ENCODE peak calls at places on chromosomes 5 and 9, in nine cellular contexts. N is fibroblast of lung, P is GM23248, S is K562, O is keratinocyte, U is H1, C is HepG2, H is PC-9, T is mammary epithelial cell. W is an unnamed sample. For H3K9me3, the result is how much of the 10 kb centered on the place peaks cover.

GRCh38 chr5:8726383-8727036 is 819.4 kb downstream of the SEMA5A start:
- DNase-seq in T (no peak), U (no peak), C (no peak), H (no peak), P (no peak), S (no peak), O (no peak), N (no peak), W (no peak)

GRCh38 chr9:94480205-94480604 is 74.7 kb upstream of the PCAT7 start:
- DNase-seq in O (no peak), S (no peak), U (no peak), C (no peak), H (no peak), T (no peak), P (no peak), N (no peak), W (no peak)

GRCh38 chr5:36031223-36031622 is 35.5 kb downstream of the UGT3A2 start:
- DNase-seq in S (no peak), H (no peak), C (no peak), T (no peak), N (no peak), O (no peak), U (no peak), P (no peak), W (no peak)

GRCh38 chr9:100819980-100820379 is 208.5 kb upstream of the PLPPR1 start:
- DNase-seq in P (no peak), T (no peak), S (no peak), H (no peak), C (no peak), O (no peak), U (no peak), N (no peak), W (no peak)

GRCh38 chr5:67033893-67034605 is 162.6 kb downstream of the CD180 start:
- DNase-seq in T (no peak), U (no peak), C (peak), O (no peak), S (no peak), N (peak), P (no peak), H (no peak), W (no peak)

GRCh38 chr5:85268194-85268593 is 883.5 kb upstream of the EDIL3 start:
- DNase-seq in U (no peak), S (no peak), O (no peak), C (no peak), P (no peak), T (no peak), H (no peak), N (no peak), W (no peak)

GRCh38 chr5:60870857-60871256 is 26.8 kb upstream of the ELOVL7 start:
- DNase-seq in H (no peak), N (no peak), P (no peak), C (no peak), O (no peak), T (no peak), S (no peak), U (no peak), W (no peak)

GRCh38 chr5:96655506-96655905 is 6.7 kb upstream of the CAST start:
- DNase-seq in P (peak), N (peak), T (peak), S (no peak), U (no peak), O (no peak), H (no peak), C (no peak), W (no peak)

GRCh38 chr5:134649163-134649916 is 755 bp downstream of the SEC24A start:
- DNase-seq in T (peak), S (peak), N (no peak), O (no peak), H (no peak), C (no peak), P (peak), U (no peak), W (no peak)

GRCh38 chr9:79765466-79765865 is 193.7 kb downstream of the TLE4 start:
- DNase-seq in C (no peak), O (no peak), T (no peak), S (no peak), U (no peak), H (no peak), P (no peak), N (peak), W (no peak)

GRCh38 chr5:84861306-84861705 is 476.6 kb upstream of the EDIL3 start:
- DNase-seq in C (no peak), N (peak), T (peak), P (no peak), O (no peak), H (no peak), S (no peak), U (no peak), W (no peak)

GRCh38 chr9:99868845-99869244 is 37.6 kb upstream of the STX17 start:
- DNase-seq in P (peak), O (no peak), T (no peak), C (no peak), N (no peak), H (no peak), S (no peak), U (no peak), W (no peak)

GRCh38 chr9:1235650-1236401 is 185.7 kb downstream of the DMRT2 start:
- DNase-seq in O (no peak), S (no peak), P (no peak), C (no peak), U (no peak), T (no peak), H (no peak), N (no peak), W (no peak)

GRCh38 chr9:34710023-34710422 is at the start of gene CCL21:
- DNase-seq in P (no peak), C (no peak), H (no peak), U (no peak), S (no peak), O (no peak), N (peak), T (no peak), W (no peak)

GRCh38 chr9:112526973-112527372 is 40.3 kb downstream of the KIAA1958 start:
- DNase-seq in H (no peak), O (no peak), U (no peak), P (no peak), T (no peak), C (no peak), S (no peak), N (no peak), W (no peak)

GRCh38 chr9:130835441-130836298 is 616 bp downstream of the ABL1 start:
- DNase-seq in U (peak), N (peak), T (peak), O (no peak), H (peak), P (peak), C (no peak), S (peak), W (no peak)

GRCh38 chr5:143401846-143402463 is 1.5 kb downstream of the NR3C1 start:
- DNase-seq in O (no peak), U (no peak), H (peak), N (no peak), C (peak), S (no peak), P (peak), T (peak), W (no peak)

GRCh38 chr9:94110821-94111252 is 26.6 kb downstream of the PTPDC1 start:
- DNase-seq in O (no peak), P (peak), C (no peak), H (no peak), U (no peak), N (peak), T (peak), S (no peak), W (no peak)

GRCh38 chr5:116652903-116653302 is 78.3 kb upstream of the SEMA6A start:
- DNase-seq in U (no peak), O (no peak), H (no peak), N (peak), S (no peak), T (peak), P (no peak), C (peak), W (no peak)

GRCh38 chr5:73321757-73322452 is 126.7 kb downstream of the FOXD1 start:
- DNase-seq in P (peak), O (peak), T (peak), H (peak), S (no peak), C (no peak), N (peak), U (no peak), W (no peak)

GRCh38 chr5:19853616-19854240 is 134.3 kb downstream of the CDH18 start:
- DNase-seq in H (peak), U (no peak), N (peak), P (peak), O (peak), T (peak), S (no peak), C (no peak), W (no peak)

GRCh38 chr5:67181648-67182218 is 14.9 kb downstream of the CD180 start:
- DNase-seq in O (no peak), H (no peak), U (no peak), C (no peak), T (no peak), P (no peak), N (no peak), S (no peak), W (no peak)

GRCh38 chr5:25713259-25713658 is 1068.5 kb upstream of the CDH10 start:
- DNase-seq in O (no peak), S (no peak), U (no peak), P (no peak), C (no peak), T (no peak), H (no peak), N (no peak), W (no peak)

GRCh38 chr5:134583821-134584220 is 48.8 kb downstream of the SAR1B start:
- DNase-seq in U (no peak), N (no peak), P (no peak), O (no peak), C (no peak), T (no peak), H (no peak), S (no peak), W (no peak)

GRCh38 chr9:136729144-136729543 is 13.6 kb downstream of the LCN10 start:
- DNase-seq in C (no peak), U (no peak), S (no peak), T (no peak), O (no peak), N (no peak), H (no peak), P (peak), W (no peak)

GRCh38 chr9:27145143-27145542 is 36.1 kb downstream of the TEK start:
- DNase-seq in P (no peak), N (no peak), O (no peak), H (no peak), T (no peak), U (no peak), S (no peak), C (no peak), W (no peak)

GRCh38 chr9:105146677-105147076 is 97.8 kb upstream of the SLC44A1 start:
- DNase-seq in S (no peak), T (no peak), P (no peak), O (no peak), U (no peak), C (no peak), H (no peak), N (no peak), W (no peak)

GRCh38 chr5:92641031-92641962 is 939.7 kb downstream of the NR2F1-AS1 start:
- DNase-seq in U (no peak), H (peak), T (peak), N (peak), S (no peak), C (peak), O (no peak), P (peak), W (peak)

GRCh38 chr5:145479271-145479670 is 355.9 kb downstream of the PRELID2 start:
- DNase-seq in H (no peak), C (no peak), O (peak), U (no peak), N (peak), P (peak), T (no peak), S (no peak), W (no peak)

GRCh38 chr9:101130089-101130488 is 101.6 kb downstream of the PLPPR1 start:
- DNase-seq in N (no peak), O (no peak), S (no peak), H (no peak), T (no peak), U (no peak), C (no peak), P (no peak), W (no peak)

GRCh38 chr5:141846031-141846430 is 32.2 kb downstream of the PCDH1 start:
- DNase-seq in T (no peak), H (no peak), C (no peak), S (no peak), P (peak), N (peak), O (no peak), U (no peak), W (no peak)

GRCh38 chr5:113330533-113331200 is 104.1 kb downstream of the TSSK1B start:
- DNase-seq in T (peak), H (no peak), O (no peak), P (peak), U (no peak), S (peak), N (peak), C (peak), W (peak)

GRCh38 chr9:104740596-104740995 is 6.9 kb upstream of the NIPSNAP3A start:
- DNase-seq in S (no peak), N (peak), H (no peak), P (peak), U (no peak), T (peak), C (no peak), O (peak), W (peak)

GRCh38 chr9:14043491-14043890 is 270.4 kb downstream of the NFIB start:
- DNase-seq in C (no peak), S (no peak), N (no peak), U (no peak), H (no peak), O (no peak), T (peak), P (no peak), W (no peak)
- TF ChIP-seq EZH2 in C (no peak), S (no peak), N (no peak), U (no peak), H (no peak), O (no peak), T (no peak), P (no peak), W (no peak)

DNA sequence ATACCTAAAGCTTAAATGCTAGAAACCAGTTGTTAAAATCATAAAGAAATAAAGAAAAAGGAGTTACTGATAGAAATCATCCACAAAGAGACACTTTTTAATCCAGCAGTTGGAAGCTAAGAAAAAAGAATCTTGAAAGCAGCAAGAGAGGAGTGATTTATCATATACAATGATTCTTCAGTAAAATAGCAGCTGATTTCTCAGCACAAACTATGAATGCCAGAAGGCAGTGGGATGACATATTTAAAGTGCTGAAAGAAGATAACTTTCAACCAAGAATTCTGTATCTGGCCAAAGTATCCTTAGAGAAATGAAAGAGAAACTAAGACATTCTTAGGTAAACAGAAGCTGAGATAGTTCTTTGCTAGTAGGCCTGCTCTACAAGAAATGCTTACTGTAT is 366.0 kb downstream of the HTR1A start:
- DNase-seq in U (no peak), N (no peak), C (no peak), H (no peak), T (no peak), O (no peak), P (no peak), S (no peak), W (no peak)
- H3K9me3 ChIP-seq in U (under half), N (under half), C (under half), H (under half), T (under half), O (under half), P (under half), S (under half), W (under half)

GRCh38 chr9:124011460-124012301 is at the start of gene LHX2:
- DNase-seq in T (peak), O (peak), P (peak), H (peak), C (no peak), U (peak), N (peak), S (peak), W (no peak)

GRCh38 chr9:124014355-124015026 is 2.9 kb downstream of the LHX2 start:
- DNase-seq in S (no peak), O (no peak), T (no peak), C (no peak), H (no peak), P (no peak), N (no peak), U (no peak), W (no peak)

GRCh38 chr9:124012368-124013262 is 1.0 kb downstream of the LHX2 start:
- DNase-seq in C (no peak), U (peak), O (no peak), H (no peak), S (no peak), N (no peak), T (no peak), P (no peak), W (no peak)

GRCh38 chr9:124015091-124015660 is 3.6 kb downstream of the LHX2 start:
- DNase-seq in S (no peak), P (no peak), N (no peak), U (peak), O (no peak), T (no peak), C (no peak), H (no peak), W (no peak)

DNA sequence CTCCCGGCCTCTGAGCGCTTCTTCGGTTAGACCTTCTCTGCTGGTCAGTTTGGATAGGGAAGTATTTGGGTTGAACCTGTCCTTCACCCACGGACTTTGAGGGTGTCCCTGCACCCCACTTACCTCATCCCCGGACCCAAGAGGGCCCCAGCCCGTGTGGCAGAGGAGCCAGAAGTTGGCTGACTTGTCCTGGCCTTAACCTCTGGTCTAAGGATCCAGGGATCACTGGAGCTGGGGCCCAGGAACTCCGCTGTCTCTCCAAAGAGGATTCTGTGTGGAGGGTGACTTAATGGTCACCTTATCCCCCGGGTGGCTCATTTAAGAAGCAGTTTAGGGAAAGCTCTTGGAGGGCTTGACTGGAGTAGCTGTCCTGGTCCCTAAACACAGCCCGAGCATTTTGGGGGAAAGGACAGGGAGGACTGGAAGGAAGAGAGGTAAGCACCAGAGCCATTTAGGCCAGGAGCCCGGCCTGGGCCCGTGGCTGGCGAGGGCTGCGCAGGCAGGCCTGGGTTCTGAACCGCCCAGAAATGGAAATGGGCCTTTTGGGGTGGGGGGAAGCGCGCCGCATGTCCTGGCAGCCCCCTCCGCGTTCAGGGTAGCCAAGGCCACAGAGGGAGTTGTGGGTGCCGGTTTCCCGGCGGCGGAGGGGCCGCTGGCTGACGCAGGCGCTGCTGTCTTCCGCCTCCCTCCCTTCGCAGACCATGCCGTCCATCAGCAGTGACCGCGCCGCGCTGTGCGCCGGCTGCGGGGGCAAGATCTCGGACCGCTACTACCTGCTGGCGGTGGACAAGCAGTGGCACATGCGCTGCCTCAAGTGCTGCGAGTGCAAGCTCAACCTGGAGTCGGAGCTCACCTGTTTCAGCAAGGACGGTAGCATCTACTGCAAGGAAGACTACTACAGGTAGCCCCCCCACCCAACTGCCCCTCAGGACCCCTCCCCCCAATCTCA is 2.0 kb downstream of the LHX2 start:
- DNase-seq in O (no peak), C (no peak), U (peak), P (no peak), H (no peak), S (no peak), N (no peak), T (no peak), W (no peak)
- TF ChIP-seq EZH2 in O (peak), C (no peak), U (peak), P (peak), H (no peak), S (no peak), N (no peak), T (peak), W (no peak)

DNA sequence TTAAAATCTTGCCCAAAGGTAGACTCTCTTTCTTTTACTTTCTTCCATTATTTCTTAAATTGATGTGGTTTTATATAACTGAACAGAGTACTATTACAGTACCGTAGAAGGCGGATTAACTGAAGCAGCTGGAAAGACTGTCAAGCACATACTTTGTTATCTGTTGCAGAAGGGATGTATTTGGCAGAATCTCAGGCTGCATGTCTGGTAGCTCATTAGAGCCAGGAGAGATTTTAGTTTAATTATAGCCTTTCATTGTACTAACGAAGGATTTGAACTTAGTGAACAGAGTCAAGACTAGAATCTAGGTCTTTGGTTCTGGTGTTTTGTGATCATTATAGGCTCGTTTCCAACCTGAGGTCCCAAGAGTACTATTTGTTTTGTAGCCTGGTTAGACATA is 20.6 kb downstream of the ZNF354C start:
- DNase-seq in N (no peak), P (no peak), S (no peak), T (no peak), O (no peak), U (no peak), C (no peak), H (no peak), W (no peak)
- H3K9me3 ChIP-seq in N (under half), P (under half), S (under half), T (half or more), O (under half), U (half or more), C (half or more), H (half or more), W (under half)

GRCh38 chr5:174800435-174800834 is 76.1 kb downstream of the MSX2 start:
- DNase-seq in T (no peak), O (no peak), H (no peak), N (no peak), C (no peak), P (no peak), S (no peak), U (no peak), W (no peak)
- TF ChIP-seq EZH2 in T (no peak), O (no peak), H (no peak), N (no peak), C (no peak), P (no peak), S (no peak), U (no peak), W (no peak)

GRCh38 chr5:131316822-131317221 is 53.0 kb downstream of the CDC42SE2 start:
- DNase-seq in C (no peak), U (no peak), H (no peak), N (no peak), P (no peak), T (no peak), O (no peak), S (no peak), W (no peak)
- H3K9me3 ChIP-seq in C (under half), U (under half), H (under half), N (under half), P (under half), T (under half), O (under half), S (under half), W (under half)

GRCh38 chr9:21970001-21970799 is 24.0 kb downstream of the CDKN2A start:
- DNase-seq in H (no peak), C (no peak), U (peak), T (no peak), O (no peak), P (no peak), N (no peak), S (no peak), W (no peak)

GRCh38 chr9:21970800-21971620 is 23.2 kb downstream of the CDKN2A start:
- DNase-seq in S (no peak), P (peak), U (peak), T (no peak), N (no peak), H (no peak), O (no peak), C (no peak), W (no peak)

GRCh38 chr9:21974542-21975409 is 19.4 kb downstream of the CDKN2A start:
- DNase-seq in S (no peak), O (no peak), H (peak), C (no peak), U (peak), N (peak), T (no peak), P (peak), W (no peak)

GRCh38 chr9:21974230-21974541 is 20.0 kb downstream of the CDKN2A start:
- DNase-seq in O (no peak), P (no peak), S (no peak), U (no peak), T (no peak), H (no peak), N (no peak), C (no peak), W (no peak)

GRCh38 chr9:21972361-21972760 is 21.8 kb downstream of the CDKN2A start:
- DNase-seq in H (no peak), C (no peak), U (no peak), S (no peak), T (no peak), O (no peak), P (no peak), N (no peak), W (no peak)
- TF ChIP-seq EZH2 in H (no peak), C (no peak), U (peak), S (no peak), T (no peak), O (no peak), P (no peak), N (no peak), W (no peak)